ENCODE peak calls at places on chromosomes 2 and 18, in seven cellular contexts. L, X, V, S, M, Q and H are unnamed samples.

GRCh38 chr18:70146174-70146573 is 59.3 kb downstream of the RTTN start:
- DNase-seq in L (no peak), X (no peak), V (no peak), S (no peak), M (no peak), Q (no peak), H (no peak)

GRCh38 chr2:241508240-241508509 is 209 bp downstream of the STK25 start:
- DNase-seq in L (no peak), X (no peak), V (no peak), S (no peak), M (no peak), Q (no peak), H (no peak)

GRCh38 chr2:66849128-66849527 is 414.2 kb downstream of the MEIS1 start:
- DNase-seq in L (no peak), X (no peak), V (no peak), S (no peak), M (no peak), Q (no peak), H (no peak)

GRCh38 chr2:69755862-69756467 is 14.0 kb downstream of the ANXA4 start:
- DNase-seq in L (no peak), X (peak), V (no peak), S (no peak), M (no peak), Q (no peak), H (no peak)

GRCh38 chr2:18387479-18388206 is 172.8 kb downstream of the RDH14 start:
- DNase-seq in L (no peak), X (peak), V (peak), S (peak), M (peak), Q (peak), H (peak)

GRCh38 chr2:222733846-222734689 is 62.6 kb downstream of the MOGAT1 start:
- DNase-seq in L (no peak), X (peak), V (no peak), S (no peak), M (peak), Q (no peak), H (peak)

GRCh38 chr2:50444286-50444685 is 587.6 kb downstream of the NRXN1 start:
- DNase-seq in L (no peak), X (no peak), V (no peak), S (no peak), M (no peak), Q (no peak), H (no peak)

GRCh38 chr2:65380243-65380642 is 52.2 kb downstream of the SPRED2 start:
- DNase-seq in L (no peak), X (no peak), V (no peak), S (no peak), M (no peak), Q (no peak), H (no peak)

GRCh38 chr2:206275274-206276160 is 1.1 kb downstream of the ZDBF2 start:
- DNase-seq in L (no peak), X (peak), V (no peak), S (no peak), M (no peak), Q (no peak), H (no peak)

GRCh38 chr2:85769236-85769986 is 15.6 kb downstream of the ATOH8 start:
- DNase-seq in L (no peak), X (no peak), V (no peak), S (no peak), M (no peak), Q (no peak), H (no peak)

GRCh38 chr2:133255363-133255762 is 312.9 kb downstream of the NCKAP5 start:
- DNase-seq in L (no peak), X (no peak), V (no peak), S (no peak), M (no peak), Q (no peak), H (no peak)

GRCh38 chr2:42140501-42140900 is 28.7 kb upstream of the EML4 start:
- DNase-seq in L (no peak), X (no peak), V (no peak), S (no peak), M (no peak), Q (no peak), H (no peak)

GRCh38 chr2:86562891-86563649 is at the start of gene CHMP3:
- DNase-seq in L (peak), X (peak), V (peak), S (peak), M (peak), Q (peak), H (peak)

GRCh38 chr2:241673797-241674725 is 12.6 kb downstream of the DTYMK start:
- DNase-seq in L (no peak), X (no peak), V (no peak), S (no peak), M (no peak), Q (no peak), H (no peak)

GRCh38 chr2:237558918-237559645 is 7.3 kb upstream of the PRLH start:
- DNase-seq in L (no peak), X (peak), V (no peak), S (peak), M (no peak), Q (no peak), H (no peak)

GRCh38 chr2:26768759-26769500 is 4.8 kb downstream of the SLC35F6 start:
- DNase-seq in L (no peak), X (peak), V (no peak), S (peak), M (no peak), Q (no peak), H (peak)

GRCh38 chr18:72648079-72648478 is 103.9 kb upstream of the CBLN2 start:
- DNase-seq in L (no peak), X (no peak), V (no peak), S (no peak), M (no peak), Q (no peak), H (no peak)

GRCh38 chr2:143841935-143842334 is 678.0 kb downstream of the ZEB2 start:
- DNase-seq in L (no peak), X (no peak), V (no peak), S (no peak), M (no peak), Q (no peak), H (no peak)

GRCh38 chr18:61893304-61893970 is 630 bp upstream of the RNF152 start:
- DNase-seq in L (no peak), X (peak), V (no peak), S (peak), M (peak), Q (no peak), H (peak)

GRCh38 chr2:239948100-239948881 is 76.9 kb downstream of the NDUFA10 start:
- DNase-seq in L (no peak), X (no peak), V (no peak), S (peak), M (no peak), Q (no peak), H (no peak)

GRCh38 chr18:22322251-22322691 is 95.4 kb downstream of the CTAGE1 start:
- DNase-seq in L (no peak), X (no peak), V (no peak), S (no peak), M (no peak), Q (no peak), H (no peak)

GRCh38 chr2:222976521-222977076 is 75.4 kb upstream of the KCNE4 start:
- DNase-seq in L (no peak), X (no peak), V (no peak), S (no peak), M (no peak), Q (no peak), H (no peak)

GRCh38 chr2:26072925-26073768 is 39.3 kb downstream of the RAB10 start:
- DNase-seq in L (no peak), X (no peak), V (no peak), S (no peak), M (no peak), Q (no peak), H (no peak)

GRCh38 chr2:47299555-47299954 is 103.4 kb upstream of the MSH2 start:
- DNase-seq in L (no peak), X (peak), V (no peak), S (no peak), M (no peak), Q (no peak), H (no peak)

GRCh38 chr2:225400060-225400511 is 576 bp downstream of the NYAP2 start:
- DNase-seq in L (no peak), X (peak), V (no peak), S (no peak), M (peak), Q (no peak), H (no peak)

GRCh38 chr2:231660860-231661259 is 47.5 kb upstream of the PTMA start:
- DNase-seq in L (no peak), X (no peak), V (no peak), S (no peak), M (no peak), Q (no peak), H (no peak)

GRCh38 chr2:130764035-130764820 is 8.9 kb downstream of the AMER3 start:
- DNase-seq in L (no peak), X (no peak), V (no peak), S (no peak), M (no peak), Q (no peak), H (no peak)

GRCh38 chr2:120934891-120935338 is 199.2 kb downstream of the GLI2 start:
- DNase-seq in L (no peak), X (peak), V (no peak), S (no peak), M (no peak), Q (no peak), H (no peak)

GRCh38 chr2:109399061-109399460 is 214.7 kb downstream of the SEPTIN10 start:
- DNase-seq in L (no peak), X (no peak), V (no peak), S (no peak), M (no peak), Q (no peak), H (no peak)

GRCh38 chr2:65142515-65142914 is 12.6 kb upstream of the RAB1A start:
- DNase-seq in L (no peak), X (peak), V (no peak), S (no peak), M (no peak), Q (no peak), H (no peak)

GRCh38 chr2:24076849-24077534 is 866 bp upstream of the SF3B6 start:
- DNase-seq in L (no peak), X (no peak), V (no peak), S (no peak), M (no peak), Q (no peak), H (peak)